ENCODE peak calls at places on chromosomes 12 and 14, in four cellular contexts. D is A549, V is M059J, W is cardiac muscle cell. Z is an unnamed sample.

GRCh38 chr12:65741662-65742480 is 82.4 kb upstream of the HMGA2 start:
- DNase-seq in D (peak; percentile 38), V (no peak), W (peak; percentile 64), Z (peak; percentile 76)

GRCh38 chr14:84404246-84404645 is 1125.7 kb upstream of the FLRT2 start:
- DNase-seq in D (no peak), V (no peak), W (no peak), Z (no peak)

GRCh38 chr12:19572920-19573558 is 133.7 kb downstream of the AEBP2 start:
- DNase-seq in D (no peak), V (peak; percentile 64), W (peak; percentile 73), Z (peak; percentile 47)

GRCh38 chr12:123891516-123892179 is 81.0 kb downstream of the CCDC92 start:
- DNase-seq in D (no peak), V (no peak), W (no peak), Z (no peak)

GRCh38 chr12:67742461-67742860 is 93.9 kb downstream of the DYRK2 start:
- DNase-seq in D (no peak), V (no peak), W (peak; percentile 13), Z (peak; percentile 54)

GRCh38 chr12:69000540-69001243 is 67.7 kb upstream of the CPM start:
- DNase-seq in D (no peak), V (peak; percentile 5), W (peak; percentile 18), Z (peak; percentile 36)

GRCh38 chr14:77369280-77369679 is 7.6 kb downstream of the TMED8 start:
- DNase-seq in D (no peak), V (no peak), W (no peak), Z (no peak)

GRCh38 chr14:51419685-51420084 is 179.6 kb downstream of the TMX1 start:
- DNase-seq in D (no peak), V (no peak), W (no peak), Z (no peak)

GRCh38 chr12:99476956-99477355 is 170.6 kb upstream of the GARIN6 start:
- DNase-seq in D (no peak), V (no peak), W (no peak), Z (no peak)

GRCh38 chr14:91108941-91109611 is 4.8 kb upstream of the DGLUCY start:
- DNase-seq in D (no peak), V (peak; percentile 80), W (no peak), Z (no peak)

GRCh38 chr12:116773276-116773731 is 35.2 kb downstream of the RNFT2 start:
- DNase-seq in D (peak; percentile 28), V (no peak), W (no peak), Z (no peak)

GRCh38 chr12:132208153-132208823 is 64.0 kb downstream of the NOC4L start:
- DNase-seq in D (no peak), V (no peak), W (no peak), Z (no peak)

GRCh38 chr12:94150483-94151225 is 2.3 kb downstream of the PLXNC1 start:
- DNase-seq in D (no peak), V (no peak), W (peak; percentile 23), Z (no peak)

GRCh38 chr14:104392396-104393198 is 187.0 kb upstream of the C14orf180 start:
- DNase-seq in D (no peak), V (no peak), W (no peak), Z (no peak)

GRCh38 chr14:104090071-104090748 is 4.7 kb downstream of the ASPG start:
- DNase-seq in D (no peak), V (no peak), W (peak; percentile 5), Z (no peak)

GRCh38 chr12:116267948-116268347 is 9.5 kb downstream of the MED13L start:
- DNase-seq in D (no peak), V (no peak), W (no peak), Z (no peak)

GRCh38 chr12:53749986-53750811 is 1.6 kb downstream of the CISTR start:
- DNase-seq in D (no peak), V (no peak), W (no peak), Z (no peak)

GRCh38 chr12:6110006-6110405 is 14.5 kb downstream of the VWF start:
- DNase-seq in D (no peak), V (peak; percentile 74), W (peak; percentile 16), Z (no peak)

GRCh38 chr12:60391791-60392190 is 796.0 kb downstream of the SLC16A7 start:
- DNase-seq in D (no peak), V (no peak), W (no peak), Z (no peak)

GRCh38 chr12:111041091-111041490 is 120.7 kb upstream of the MYL2 start:
- DNase-seq in D (no peak), V (no peak), W (no peak), Z (no peak)

GRCh38 chr14:22660654-22661053 is 16.5 kb upstream of the OR6J1 start:
- DNase-seq in D (no peak), V (no peak), W (no peak), Z (no peak)

GRCh38 chr12:84986586-84986985 is 49.5 kb downstream of the TSPAN19 start:
- DNase-seq in D (no peak), V (no peak), W (no peak), Z (no peak)

GRCh38 chr12:7092229-7092985 is at the start of gene C1R:
- DNase-seq in D (peak; percentile 69), V (peak; percentile 79), W (peak; percentile 95), Z (peak; percentile 93)

GRCh38 chr14:100239200-100239839 is 376 bp downstream of the YY1 start:
- DNase-seq in D (no peak), V (no peak), W (no peak), Z (peak; percentile 22)